ENCODE peak calls at places on chromosome 5, in four cellular contexts. B is HL-60, O is endodermal cell, F is uterus. W is an unnamed sample.

GRCh38 chr5:138051441-138052296 is 18.8 kb upstream of the FAM13B start:
- DNase-seq in B (no peak), O (no peak), F (no peak), W (no peak)

GRCh38 chr5:173547579-173547978 is 68.9 kb downstream of the BOD1 start:
- DNase-seq in B (no peak), O (no peak), F (no peak), W (no peak)

GRCh38 chr5:177025139-177025538 is 2.6 kb downstream of the ZNF346 start:
- DNase-seq in B (no peak), O (no peak), F (no peak), W (no peak)

GRCh38 chr5:66013906-66014305 is 87.5 kb downstream of the ERBIN start:
- DNase-seq in B (no peak), O (no peak), F (no peak), W (no peak)

GRCh38 chr5:119743927-119744326 is 114.6 kb downstream of the FAM170A start:
- DNase-seq in B (peak), O (peak), F (no peak), W (peak)

GRCh38 chr5:76703707-76704106 is 12.2 kb upstream of the F2R start:
- DNase-seq in B (no peak), O (no peak), F (no peak), W (no peak)

GRCh38 chr5:32711693-32712462 is 757 bp downstream of the NPR3 start:
- DNase-seq in B (no peak), O (peak), F (no peak), W (no peak)

GRCh38 chr5:98065261-98065909 is 708.1 kb upstream of the RGMB start:
- DNase-seq in B (no peak), O (no peak), F (no peak), W (no peak)

GRCh38 chr5:89723907-89724306 is 685.6 kb downstream of the CETN3 start:
- DNase-seq in B (no peak), O (no peak), F (no peak), W (no peak)

GRCh38 chr5:113156271-113156878 is 179.8 kb downstream of the DCP2 start:
- DNase-seq in B (no peak), O (peak), F (no peak), W (no peak)

GRCh38 chr5:98775962-98776687 is 2.7 kb downstream of the RGMB start:
- DNase-seq in B (no peak), O (no peak), F (no peak), W (no peak)

GRCh38 chr5:132540764-132541163 is 2.6 kb downstream of the IL5 start:
- DNase-seq in B (no peak), O (no peak), F (no peak), W (no peak)

GRCh38 chr5:128455861-128456361 is 82.1 kb downstream of the FBN2 start:
- DNase-seq in B (no peak), O (peak), F (no peak), W (peak)

GRCh38 chr5:58056546-58056945 is 403.3 kb downstream of the PLK2 start:
- DNase-seq in B (no peak), O (no peak), F (no peak), W (no peak)

GRCh38 chr5:107063511-107063910 is 607.2 kb downstream of the EFNA5 start:
- DNase-seq in B (no peak), O (no peak), F (no peak), W (no peak)

GRCh38 chr5:132475531-132475930 is 15.0 kb downstream of the IRF1 start:
- DNase-seq in B (no peak), O (no peak), F (peak), W (no peak)

GRCh38 chr5:103041071-103041676 is 78.8 kb downstream of the GIN1 start:
- DNase-seq in B (no peak), O (no peak), F (no peak), W (no peak)

GRCh38 chr5:56006094-56006493 is 11.3 kb upstream of the IL6ST start:
- DNase-seq in B (no peak), O (no peak), F (no peak), W (no peak)

GRCh38 chr5:56012281-56012963 is 17.7 kb upstream of the IL6ST start:
- DNase-seq in B (no peak), O (no peak), F (peak), W (no peak)

GRCh38 chr5:56006600-56006999 is 11.8 kb upstream of the IL6ST start:
- DNase-seq in B (no peak), O (no peak), F (no peak), W (no peak)

GRCh38 chr5:56010431-56010830 is 15.7 kb upstream of the IL6ST start:
- DNase-seq in B (no peak), O (no peak), F (no peak), W (no peak)

DNA sequence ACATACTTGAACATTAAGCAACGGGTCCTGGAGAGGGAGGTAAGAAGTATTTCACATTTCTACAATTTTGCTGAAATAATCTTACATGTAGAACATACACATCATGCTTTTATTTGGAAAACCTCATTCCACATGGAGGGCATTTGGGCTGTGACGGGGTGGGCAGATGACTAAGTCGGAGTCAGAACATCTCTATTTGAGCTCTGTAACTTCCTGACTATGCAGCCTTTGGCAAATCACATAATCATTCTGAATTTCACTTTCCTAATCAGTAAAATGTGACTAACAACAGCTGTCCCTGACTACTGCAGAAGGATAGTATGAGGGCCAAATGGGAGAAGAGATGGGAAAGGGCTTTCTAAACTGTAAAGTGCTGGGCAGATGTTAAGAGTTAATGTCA is 17.1 kb upstream of the IL6ST start:
- DNase-seq in B (no peak), O (no peak), F (no peak), W (no peak)
- H3K4me3 ChIP-seq in B (no peak), O (no peak), F (no peak), W (no peak)

GRCh38 chr5:175257847-175258194 is 186.2 kb downstream of the DRD1 start:
- DNase-seq in B (no peak), O (no peak), F (no peak), W (no peak)

GRCh38 chr5:175264406-175264805 is 179.6 kb downstream of the DRD1 start:
- DNase-seq in B (no peak), O (no peak), F (no peak), W (no peak)

GRCh38 chr5:175261526-175261925 is 182.5 kb downstream of the DRD1 start:
- DNase-seq in B (no peak), O (no peak), F (no peak), W (no peak)

GRCh38 chr5:175263776-175264175 is 180.2 kb downstream of the DRD1 start:
- DNase-seq in B (no peak), O (no peak), F (no peak), W (no peak)

GRCh38 chr5:175261098-175261497 is 182.9 kb downstream of the DRD1 start:
- DNase-seq in B (no peak), O (no peak), F (no peak), W (no peak)
- H3K27ac ChIP-seq in B (no peak), O (no peak), F (no peak), W (no peak)

GRCh38 chr5:39158127-39158593 is 61.2 kb downstream of the FYB1 start:
- DNase-seq in B (no peak), O (no peak), F (no peak), W (no peak)

GRCh38 chr5:39159986-39160490 is 59.3 kb downstream of the FYB1 start:
- DNase-seq in B (no peak), O (no peak), F (no peak), W (no peak)

GRCh38 chr5:39158786-39159185 is 60.6 kb downstream of the FYB1 start:
- DNase-seq in B (no peak), O (no peak), F (no peak), W (no peak)

GRCh38 chr5:39156082-39156481 is 63.3 kb downstream of the FYB1 start:
- DNase-seq in B (no peak), O (no peak), F (no peak), W (no peak)

GRCh38 chr5:39157679-39158078 is 61.7 kb downstream of the FYB1 start:
- DNase-seq in B (no peak), O (no peak), F (no peak), W (no peak)
- TF ChIP-seq CTCF in B (no peak), O (no peak), F (no peak), W (no peak)

GRCh38 chr5:104573979-104574709 is 1011.6 kb upstream of the NUDT12 start:
- DNase-seq in B (no peak), O (no peak), F (no peak), W (no peak)
- H3K4me3 ChIP-seq in B (no peak), O (no peak), F (no peak), W (no peak)

GRCh38 chr5:139543423-139543991 is 17.6 kb upstream of the UBE2D2 start:
- DNase-seq in B (no peak), O (peak), F (peak), W (no peak)

GRCh38 chr5:139551490-139551889 is 9.6 kb upstream of the UBE2D2 start:
- DNase-seq in B (no peak), O (no peak), F (no peak), W (no peak)

GRCh38 chr5:139552893-139553575 is 8.1 kb upstream of the UBE2D2 start:
- DNase-seq in B (no peak), O (no peak), F (no peak), W (no peak)

GRCh38 chr5:139554264-139554663 is 6.9 kb upstream of the UBE2D2 start:
- DNase-seq in B (no peak), O (no peak), F (no peak), W (no peak)

DNA sequence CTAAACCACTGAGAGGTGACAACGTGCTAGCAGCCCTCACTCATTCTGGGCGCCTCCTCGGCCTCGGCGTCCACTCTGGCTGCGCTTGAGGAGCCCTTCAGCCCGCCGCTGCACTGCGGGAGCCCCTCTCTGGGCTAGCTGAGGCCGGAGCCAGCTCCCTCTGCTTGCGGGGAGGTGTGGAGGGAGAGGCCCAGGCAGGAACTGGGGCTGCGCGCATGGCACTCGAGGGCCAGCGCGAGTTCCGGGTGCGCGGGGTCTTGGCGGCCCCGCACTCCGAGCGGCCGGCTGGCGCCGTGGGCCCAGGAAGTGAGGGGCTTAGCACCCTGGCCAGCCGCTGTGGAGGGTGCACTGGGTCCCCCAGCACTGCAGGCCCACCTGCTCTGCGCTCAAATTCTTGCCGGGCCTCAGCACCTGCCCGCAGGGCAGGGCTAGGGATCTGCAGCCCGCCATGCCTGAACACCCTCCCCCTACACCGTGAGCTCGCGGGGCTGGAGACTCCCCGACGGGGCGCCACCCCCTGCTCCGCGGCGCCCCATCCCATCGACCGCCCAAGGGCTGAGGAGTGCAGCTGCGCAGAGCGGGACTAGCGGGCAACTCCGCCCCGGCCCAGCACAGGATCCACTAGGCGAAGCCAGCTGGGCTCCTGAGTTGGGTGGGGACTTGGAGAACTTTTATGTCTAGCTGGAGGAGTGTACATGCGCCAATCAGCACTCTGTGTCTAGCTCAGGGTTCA is 11.8 kb upstream of the UBE2D2 start:
- DNase-seq in B (no peak), O (no peak), F (no peak), W (no peak)
- H3K27ac ChIP-seq in B (no peak), O (no peak), F (no peak), W (no peak)

GRCh38 chr5:2052687-2053086 is 170.0 kb upstream of the IRX4 start:
- DNase-seq in B (no peak), O (no peak), F (no peak), W (no peak)
- TF ChIP-seq CTCF in B (no peak), O (no peak), F (no peak), W (peak)

GRCh38 chr5:151670953-151671636 is 15.6 kb downstream of the SPARC start:
- DNase-seq in B (no peak), O (no peak), F (no peak), W (no peak)

GRCh38 chr5:151670074-151670686 is 16.5 kb downstream of the SPARC start:
- DNase-seq in B (no peak), O (no peak), F (no peak), W (no peak)

GRCh38 chr5:151675225-151675955 is 11.3 kb downstream of the SPARC start:
- DNase-seq in B (no peak), O (no peak), F (no peak), W (no peak)

GRCh38 chr5:151673421-151673820 is 13.3 kb downstream of the SPARC start:
- DNase-seq in B (no peak), O (no peak), F (no peak), W (no peak)

GRCh38 chr5:151671979-151672378 is 14.7 kb downstream of the SPARC start:
- DNase-seq in B (no peak), O (no peak), F (no peak), W (no peak)
- H3K4me3 ChIP-seq in B (no peak), O (no peak), F (no peak), W (no peak)

W was measured in WERI-Rb-1.